ENCODE peak calls at places on chromosomes 2 and 18, in four cellular contexts. E is mesendoderm, C is H1, Q is IMR-90. H is an unnamed sample.

GRCh38 chr2:137316075-137316474 is 550.7 kb downstream of the THSD7B start:
- DNase-seq in E (no peak), C (no peak), Q (no peak), H (no peak)

GRCh38 chr2:237618449-237618848 is 8.9 kb upstream of the LRRFIP1 start:
- DNase-seq in E (no peak), C (no peak), Q (peak; percentile 87), H (no peak)

GRCh38 chr2:120253021-120253882 is 600 bp downstream of the RALB start:
- DNase-seq in E (peak; percentile 80), C (peak; percentile 80), Q (peak; percentile 78), H (peak; percentile 71)

GRCh38 chr2:127149384-127149783 is 42.4 kb upstream of the BIN1 start:
- DNase-seq in E (no peak), C (no peak), Q (peak; percentile 96), H (no peak)

GRCh38 chr18:63074987-63075404 is 244.6 kb downstream of the BCL2 start:
- DNase-seq in E (peak; percentile 84), C (peak; percentile 87), Q (peak; percentile 16), H (peak; percentile 87)

GRCh38 chr18:53991805-53992204 is 232.7 kb downstream of the MBD2 start:
- DNase-seq in E (no peak), C (no peak), Q (no peak), H (no peak)

GRCh38 chr18:74368901-74369705 is 53.5 kb downstream of the C18orf63 start:
- DNase-seq in E (peak; percentile 3), C (no peak), Q (no peak), H (no peak)

GRCh38 chr2:240303896-240304745 is 131.3 kb upstream of the GPC1 start:
- DNase-seq in E (no peak), C (peak; percentile 23), Q (no peak), H (peak; percentile 15)

GRCh38 chr2:177250461-177250860 is 14.1 kb downstream of the NFE2L2 start:
- DNase-seq in E (no peak), C (no peak), Q (no peak), H (no peak)

GRCh38 chr18:13242797-13243196 is 24.2 kb downstream of the LDLRAD4 start:
- DNase-seq in E (no peak), C (no peak), Q (no peak), H (peak; percentile 15)

GRCh38 chr18:52409732-52410131 is 69.7 kb downstream of the DCC start:
- DNase-seq in E (peak; percentile 49), C (no peak), Q (no peak), H (peak; percentile 31)

GRCh38 chr18:8937695-8938094 is 164.8 kb upstream of the NDUFV2 start:
- DNase-seq in E (peak; percentile 90), C (no peak), Q (no peak), H (no peak)

GRCh38 chr2:100182494-100183355 is 40.3 kb upstream of the AFF3 start:
- DNase-seq in E (peak; percentile 65), C (peak; percentile 56), Q (peak; percentile 13), H (peak; percentile 52)

DNA sequence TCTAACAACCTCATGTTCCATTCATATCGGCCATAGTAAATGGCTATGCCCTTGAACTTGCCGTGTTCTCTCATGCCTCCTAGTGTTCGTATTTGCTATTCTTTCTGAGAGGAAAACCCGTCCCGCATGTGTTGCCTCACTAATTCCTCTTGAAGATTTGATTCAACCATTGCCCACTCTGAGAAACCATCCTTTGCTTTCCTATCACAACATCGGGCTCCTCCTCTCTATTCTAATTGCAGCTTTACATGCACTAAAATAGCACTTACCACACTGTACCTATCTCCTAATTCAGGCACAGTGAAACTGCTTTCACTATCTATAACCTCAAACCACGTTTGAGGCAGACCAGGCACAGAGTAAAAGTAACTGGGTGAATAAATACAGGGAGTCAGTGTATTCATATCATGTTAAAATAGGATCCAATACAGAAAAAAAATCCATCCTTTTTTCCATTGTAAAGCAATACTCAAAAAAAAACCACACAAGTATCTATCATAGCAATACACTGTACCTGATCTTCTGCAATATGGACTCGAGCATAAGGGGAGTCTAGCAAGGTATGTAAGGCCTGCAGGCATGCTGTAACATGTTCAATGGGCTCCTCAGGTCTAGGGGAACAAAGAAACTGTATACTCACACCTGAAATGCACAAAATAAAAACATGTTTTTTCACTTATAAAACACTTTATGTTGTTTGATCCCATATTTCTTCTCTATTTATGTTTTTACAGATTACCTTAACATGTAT is 39.0 kb upstream of the STRN start:
- DNase-seq in E (peak; percentile 78), C (no peak), Q (peak; percentile 23), H (peak; percentile 49)
- H4K5ac ChIP-seq in E (no peak overlapping the region), C (no peak overlapping the region), Q (no peak overlapping the region), H (no peak overlapping the region)

GRCh38 chr2:151282401-151282800 is 7.1 kb downstream of the NMI start:
- DNase-seq in E (no peak), C (no peak), Q (no peak), H (no peak)
- H4K5ac ChIP-seq in E (no peak overlapping the region), C (no peak overlapping the region), Q (no peak overlapping the region), H (no peak overlapping the region)

DNA sequence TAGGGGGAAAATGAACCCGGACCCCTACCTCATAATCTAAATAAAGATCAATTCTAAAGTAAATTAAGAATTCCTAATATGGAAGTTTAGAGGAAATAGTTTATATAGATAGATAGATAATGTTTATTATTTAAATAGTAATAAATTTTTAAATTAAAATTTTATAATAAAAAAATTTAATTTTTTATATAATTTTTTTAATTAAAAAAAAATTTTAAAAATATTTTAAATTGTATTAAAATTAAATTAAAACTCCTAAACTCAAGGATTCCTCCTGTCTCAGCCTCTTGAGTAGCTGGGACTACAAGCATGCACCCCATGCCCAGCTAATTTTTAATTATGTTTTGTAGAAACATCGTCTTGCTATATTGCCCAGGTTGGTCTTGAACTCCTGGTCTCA is 186.9 kb upstream of the VRK2 start:
- DNase-seq in E (no peak), C (no peak), Q (no peak), H (no peak)
- H4K5ac ChIP-seq in E (no peak overlapping the region), C (no peak overlapping the region), Q (no peak overlapping the region), H (no peak overlapping the region)

DNA sequence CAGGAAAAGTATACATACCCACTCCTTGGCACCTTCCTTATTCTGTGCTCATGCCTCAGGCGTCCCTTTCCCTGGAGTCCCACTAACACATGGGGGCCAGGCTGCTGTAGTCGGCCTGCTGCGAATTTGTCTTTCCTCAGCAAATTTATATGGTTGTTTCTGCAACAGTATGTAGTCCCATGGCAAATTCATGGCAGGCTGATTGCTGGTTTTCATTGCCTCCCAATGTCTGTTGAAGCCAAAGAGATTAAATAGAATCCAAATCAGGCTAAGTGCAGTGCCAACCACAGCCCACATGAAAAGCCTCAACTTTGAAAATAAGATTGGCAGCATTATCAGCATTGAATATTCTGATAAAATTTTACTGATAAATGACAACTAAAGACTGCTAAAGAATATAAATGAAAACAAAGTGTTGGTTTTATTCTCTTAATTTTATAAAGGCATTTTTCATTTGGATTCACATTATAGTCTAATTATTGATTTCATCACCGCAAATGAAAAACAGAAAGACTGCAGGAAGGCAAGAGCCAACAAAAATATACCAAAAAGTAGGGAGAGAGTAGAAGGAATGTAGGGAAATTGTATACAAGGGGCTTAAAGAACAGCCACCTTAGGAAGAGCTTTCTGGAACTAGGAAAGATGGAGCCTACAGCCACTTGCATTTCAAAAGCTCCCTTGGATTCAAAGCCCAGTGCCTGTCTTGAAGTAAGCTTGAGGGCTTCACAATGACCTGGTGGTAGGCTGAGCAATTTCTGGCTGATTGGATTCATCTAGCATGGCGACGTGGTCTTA is 283.7 kb upstream of the MMADHC start:
- DNase-seq in E (no peak), C (no peak), Q (no peak), H (no peak)
- H4K5ac ChIP-seq in E (no peak overlapping the region), C (no peak overlapping the region), Q (no peak overlapping the region), H (no peak overlapping the region)

GRCh38 chr2:45951025-45951737 is 299.7 kb downstream of the PRKCE start:
- DNase-seq in E (no peak), C (no peak), Q (no peak), H (no peak)
- H4K5ac ChIP-seq in E (no peak overlapping the region), C (no peak overlapping the region), Q (no peak overlapping the region), H (no peak overlapping the region)

GRCh38 chr2:6362671-6363450 is 502.8 kb downstream of the CMPK2 start:
- DNase-seq in E (no peak), C (no peak), Q (no peak), H (no peak)
- H4K5ac ChIP-seq in E (no peak overlapping the region), C (no peak overlapping the region), Q (no peak overlapping the region), H (no peak overlapping the region)

GRCh38 chr18:3983351-3983969 is 471.6 kb downstream of the DLGAP1 start:
- DNase-seq in E (no peak), C (no peak), Q (peak; percentile 91), H (no peak)
- H4K5ac ChIP-seq in E (no peak overlapping the region), C (no peak overlapping the region), Q (peak overlapping the region; percentile 23), H (no peak overlapping the region)